ENCODE peak calls at places on chromosomes 7 and 10, in seven cellular contexts. B is stomach, V is prostate gland, R is neural crest cell, G is lower lobe of right lung, Z is OCI-LY7, A is GM06990. Q is an unnamed sample.

GRCh38 chr7:76225379-76225778 is 23.7 kb downstream of the SRRM3 start:
- DNase-seq in G (no peak), A (no peak), R (peak; percentile 56), B (no peak), Z (peak; percentile 33), V (no peak), Q (peak; percentile 60)

GRCh38 chr7:76325092-76325491 is 22.6 kb downstream of the HSPB1 start:
- DNase-seq in G (no peak), B (no peak), A (no peak), Z (no peak), R (no peak), V (no peak), Q (no peak)

GRCh38 chr7:143391462-143392404 is 10.6 kb downstream of the ZYX start:
- DNase-seq in R (no peak), A (no peak), V (no peak), B (peak; percentile 60), G (no peak), Z (no peak), Q (no peak)

GRCh38 chr10:69505636-69506318 is 54.5 kb downstream of the TSPAN15 start:
- DNase-seq in Z (no peak), A (no peak), B (no peak), G (no peak), R (no peak), V (no peak), Q (no peak)

GRCh38 chr10:1454428-1454827 is 282.9 kb downstream of the ADARB2 start:
- DNase-seq in B (no peak), G (no peak), Z (peak; percentile 92), A (peak; percentile 68), V (no peak), R (no peak), Q (no peak)

GRCh38 chr10:129465796-129466702 is 992 bp upstream of the MGMT start:
- DNase-seq in Z (no peak), G (no peak), V (no peak), A (no peak), B (no peak), R (no peak), Q (no peak)

GRCh38 chr7:50264908-50265307 is 39.6 kb upstream of the IKZF1 start:
- DNase-seq in Z (no peak), R (no peak), G (no peak), V (no peak), B (no peak), A (no peak), Q (no peak)

GRCh38 chr7:134926396-134926795 is 59.9 kb upstream of the AGBL3 start:
- DNase-seq in B (no peak), V (no peak), G (no peak), R (no peak), Z (no peak), A (no peak), Q (no peak)

GRCh38 chr10:88315746-88316145 is 267.4 kb downstream of the RNLS start:
- DNase-seq in G (no peak), A (no peak), B (no peak), V (no peak), Z (no peak), R (no peak), Q (no peak)

GRCh38 chr10:89369142-89370105 is 8.4 kb upstream of the IFIT1B start:
- DNase-seq in R (no peak), G (no peak), Z (peak; percentile 23), B (no peak), V (no peak), A (no peak), Q (peak; percentile 46)

GRCh38 chr7:70752794-70753241 is 379.1 kb upstream of the GALNT17 start:
- DNase-seq in A (no peak), G (no peak), B (no peak), Z (no peak), R (no peak), V (no peak), Q (no peak)

GRCh38 chr7:105097619-105098018 is 83.6 kb downstream of the KMT2E start:
- DNase-seq in B (no peak), G (no peak), Z (no peak), R (no peak), A (no peak), V (no peak), Q (no peak)

GRCh38 chr10:43855667-43856210 is 207.1 kb upstream of the ZNF32 start:
- DNase-seq in Z (no peak), R (no peak), A (no peak), V (no peak), B (no peak), G (no peak), Q (no peak)

GRCh38 chr7:41222704-41223103 is 480.2 kb downstream of the INHBA start:
- DNase-seq in V (no peak), B (no peak), Z (no peak), R (no peak), A (no peak), G (no peak), Q (no peak)

GRCh38 chr7:2063562-2064360 is 169.0 kb downstream of the MAD1L1 start:
- DNase-seq in A (no peak), Z (no peak), V (no peak), G (peak; percentile 70), R (peak; percentile 12), B (peak; percentile 65), Q (no peak)

GRCh38 chr10:3172081-3172445 is 519 bp downstream of the PITRM1 start:
- DNase-seq in V (no peak), Z (no peak), A (no peak), B (no peak), R (no peak), G (no peak), Q (no peak)

GRCh38 chr7:132191418-132191817 is 384.9 kb downstream of the PLXNA4 start:
- DNase-seq in G (no peak), V (peak; percentile 14), A (no peak), B (no peak), Z (no peak), R (no peak), Q (no peak)

DNA sequence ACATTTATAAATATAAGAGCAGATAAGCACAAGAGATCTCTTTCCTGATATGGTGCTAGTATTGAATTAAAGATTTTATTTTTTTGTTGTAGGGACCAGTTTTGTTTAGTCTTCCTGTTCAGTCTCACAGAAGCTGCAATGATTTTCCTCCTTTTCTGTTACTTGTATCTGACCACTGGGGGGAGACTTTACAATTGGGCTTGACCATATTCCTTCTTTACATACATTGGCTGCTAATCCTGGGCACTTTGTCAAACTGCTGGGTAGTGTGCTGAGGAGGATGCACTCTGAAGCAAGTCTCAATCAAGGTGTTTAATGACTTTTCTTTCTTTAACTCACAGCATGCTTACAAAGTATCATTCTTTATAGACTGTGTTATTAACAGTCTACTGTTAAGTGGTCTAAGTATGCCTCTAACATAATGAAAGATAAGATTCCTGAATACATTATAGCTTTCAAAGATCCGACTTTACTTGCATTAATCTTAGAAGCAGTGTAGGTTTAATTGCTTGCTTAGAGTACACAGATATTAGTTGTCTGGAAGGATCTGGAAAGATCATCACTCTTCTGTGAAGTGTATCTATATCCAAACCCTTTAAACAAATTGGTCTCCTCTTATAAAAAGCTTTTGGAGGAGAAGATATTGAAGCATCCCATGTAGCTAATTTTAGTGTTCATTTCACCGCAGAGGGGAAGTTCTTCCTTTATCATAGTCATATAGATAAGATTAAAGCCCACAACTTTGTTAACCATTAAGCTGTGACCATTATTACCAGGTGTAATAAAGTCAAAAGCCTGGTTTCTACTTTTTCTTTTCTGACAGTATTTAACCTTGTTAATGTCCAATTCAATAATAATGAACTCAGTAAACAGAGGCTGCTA is 3.2 kb downstream of the PALS2 start:
- DNase-seq in G (no peak), Z (peak; percentile 83), A (no peak), V (peak; percentile 69), R (no peak), B (peak; percentile 39), Q (peak; percentile 40)
- TF ChIP-seq CTCF in G (peak; percentile 61), Z (peak; percentile 94), A (peak; percentile 68), V (peak; percentile 63), R (peak; percentile 78), B (peak; percentile 31), Q (peak; percentile 70)

GRCh38 chr10:35882422-35883150 is 240.5 kb upstream of the FZD8 start:
- DNase-seq in A (no peak), B (no peak), V (no peak), Z (no peak), G (no peak), R (no peak), Q (no peak)
- TF ChIP-seq CTCF in A (no peak), B (no peak), V (no peak), Z (no peak), G (no peak), R (no peak), Q (no peak)

GRCh38 chr7:54933610-54934009 is 85.2 kb upstream of the EGFR start:
- DNase-seq in R (no peak), G (no peak), A (no peak), Z (no peak), B (no peak), V (no peak), Q (no peak)

GRCh38 chr7:54931532-54931931 is 87.3 kb upstream of the EGFR start:
- DNase-seq in B (no peak), A (no peak), R (no peak), G (no peak), V (no peak), Z (no peak), Q (no peak)

DNA sequence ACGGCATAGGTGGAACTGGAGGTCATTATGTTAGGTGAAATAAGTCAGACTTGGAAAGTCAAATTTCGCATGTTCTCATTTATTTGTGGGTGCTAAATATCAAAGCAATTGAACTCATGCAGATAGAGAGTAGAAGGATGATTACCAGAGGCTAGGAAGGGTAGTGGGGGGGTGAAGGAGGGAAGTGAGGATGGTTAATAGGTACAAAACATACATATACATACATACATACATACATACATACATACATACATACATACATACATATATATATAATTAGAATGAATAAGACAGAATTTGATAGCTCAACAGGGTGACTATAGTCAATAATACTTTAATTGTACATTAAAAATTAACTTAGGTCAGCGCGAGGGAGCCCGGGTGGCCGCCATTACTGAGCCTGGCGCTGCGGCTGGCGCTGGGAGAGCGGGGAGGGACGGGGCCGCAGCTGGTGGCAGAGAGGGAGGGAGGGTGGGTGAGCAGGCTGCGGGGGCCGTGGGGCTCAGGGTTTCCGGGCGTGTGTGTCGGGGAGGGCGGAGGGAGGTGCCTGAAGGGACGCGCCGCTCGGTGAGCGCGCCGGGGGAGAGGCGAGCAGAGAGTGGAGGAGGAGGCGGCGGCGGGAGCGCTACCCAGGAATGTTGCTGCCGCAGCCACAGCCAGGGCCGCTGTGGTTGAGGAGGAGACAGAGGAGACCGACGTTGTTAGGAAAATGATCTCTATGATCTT is 85.8 kb upstream of the EGFR start:
- DNase-seq in G (peak; percentile 82), V (peak; percentile 72), Z (no peak), A (no peak), B (peak; percentile 69), R (peak; percentile 65), Q (no peak)
- TF ChIP-seq CTCF in G (no peak), V (no peak), Z (no peak), A (no peak), B (no peak), R (no peak), Q (no peak)

GRCh38 chr10:94673614-94674321 is 9.8 kb upstream of the CYP2C18 start:
- DNase-seq in R (no peak), Z (no peak), B (no peak), V (no peak), G (no peak), A (no peak), Q (no peak)

GRCh38 chr10:94678475-94678874 is 5.1 kb upstream of the CYP2C18 start:
- DNase-seq in G (no peak), A (no peak), B (no peak), Z (no peak), V (no peak), R (no peak), Q (no peak)

GRCh38 chr10:94683214-94684054 is at the start of gene CYP2C18:
- DNase-seq in R (no peak), V (no peak), G (no peak), B (no peak), Z (no peak), A (no peak), Q (no peak)

GRCh38 chr10:94680544-94680943 is 3.0 kb upstream of the CYP2C18 start:
- DNase-seq in B (no peak), V (no peak), G (no peak), A (no peak), Z (no peak), R (no peak), Q (no peak)

GRCh38 chr10:94677691-94678090 is 5.8 kb upstream of the CYP2C18 start:
- DNase-seq in A (no peak), Z (peak; percentile 1), R (no peak), B (peak; percentile 48), G (no peak), V (no peak), Q (no peak)
- TF ChIP-seq CTCF in A (peak; percentile 16), Z (peak; percentile 38), R (peak; percentile 32), B (no peak), G (no peak), V (no peak), Q (no peak)